ENCODE peak calls at places on chromosome 14, in five cellular contexts. F is CD8-positive, alpha-beta memory T cell; P is mesenchymal stem cell; E is fibroblast of lung; W is left ventricle myocardium inferior. R is an unnamed sample. For H3K4me1, the result is how much of the 10 kb centered on the place peaks cover.

GRCh38 chr14:95507701-95508103 is 8.7 kb downstream of the SYNE3 start:
- DNase-seq in P (peak), E (peak), W (no peak), F (no peak), R (no peak)

GRCh38 chr14:102479107-102479506 is 30.5 kb downstream of the ANKRD9 start:
- DNase-seq in F (no peak), E (no peak), P (no peak), W (no peak), R (no peak)

GRCh38 chr14:22226381-22226780 is 362.6 kb downstream of the DAD1 start:
- DNase-seq in F (no peak), E (no peak), P (peak), W (no peak), R (no peak)

GRCh38 chr14:58104808-58105207 is 47.2 kb downstream of the ARMH4 start:
- DNase-seq in W (no peak), P (peak), F (no peak), E (peak), R (no peak)

GRCh38 chr14:84544486-84544885 is 985.5 kb upstream of the FLRT2 start:
- DNase-seq in E (no peak), P (no peak), F (no peak), W (no peak), R (no peak)

GRCh38 chr14:47557894-47558293 is 117.5 kb downstream of the MDGA2 start:
- DNase-seq in W (no peak), E (no peak), P (no peak), F (no peak), R (no peak)

GRCh38 chr14:90620540-90621204 is 195.6 kb downstream of the TTC7B start:
- DNase-seq in E (no peak), W (no peak), P (no peak), F (no peak), R (no peak)

GRCh38 chr14:36173161-36173560 is 3.4 kb downstream of the PTCSC3 start:
- DNase-seq in F (no peak), E (no peak), P (no peak), W (no peak), R (no peak)

GRCh38 chr14:95380350-95381042 is 60.8 kb upstream of the CLMN start:
- DNase-seq in W (no peak), F (no peak), P (no peak), E (no peak), R (no peak)

GRCh38 chr14:99199854-99200653 is 71.9 kb downstream of the BCL11B start:
- DNase-seq in E (no peak), F (no peak), P (no peak), W (peak), R (no peak)

GRCh38 chr14:67268456-67269115 is 27.4 kb downstream of the PALS1 start:
- DNase-seq in E (peak), P (peak), W (no peak), F (no peak), R (no peak)

GRCh38 chr14:73788871-73789590 is 62.6 kb upstream of the PTGR2 start:
- DNase-seq in F (no peak), E (no peak), W (no peak), P (no peak), R (no peak)

GRCh38 chr14:65156568-65157366 is 54.5 kb upstream of the MAX start:
- DNase-seq in F (no peak), P (peak), E (peak), W (no peak), R (no peak)

GRCh38 chr14:65432361-65432948 is 19.9 kb downstream of the FUT8 start:
- DNase-seq in E (no peak), P (no peak), F (no peak), W (no peak), R (no peak)

GRCh38 chr14:39228044-39228443 is 5.7 kb upstream of the MIA2 start:
- DNase-seq in P (no peak), F (no peak), E (no peak), W (no peak), R (no peak)

GRCh38 chr14:46574236-46574970 is 77.2 kb downstream of the RPL10L start:
- DNase-seq in F (no peak), E (no peak), P (peak), W (no peak), R (no peak)

GRCh38 chr14:32603992-32604391 is 274.9 kb downstream of the AKAP6 start:
- DNase-seq in F (no peak), E (no peak), P (no peak), W (no peak), R (no peak)

GRCh38 chr14:103302966-103303365 is 31.1 kb upstream of the EIF5 start:
- DNase-seq in W (no peak), P (no peak), E (peak), F (no peak), R (no peak)

GRCh38 chr14:78135450-78135891 is 34.7 kb upstream of the NRXN3 start:
- DNase-seq in E (no peak), W (no peak), F (no peak), P (no peak), R (no peak)

GRCh38 chr14:65321370-65321875 is 91.1 kb upstream of the FUT8 start:
- DNase-seq in E (no peak), W (no peak), P (no peak), F (no peak), R (no peak)

GRCh38 chr14:24155100-24155499 is 6.0 kb upstream of the IRF9 start:
- DNase-seq in W (no peak), P (no peak), F (no peak), E (no peak), R (no peak)

GRCh38 chr14:103547941-103548462 is 14.5 kb downstream of the BAG5 start:
- DNase-seq in W (peak), F (no peak), P (no peak), E (no peak), R (no peak)

GRCh38 chr14:76473381-76474263 is 97.7 kb downstream of the ESRRB start:
- DNase-seq in E (no peak), P (no peak), W (peak), F (no peak), R (no peak)

GRCh38 chr14:75301666-75302325 is 23.2 kb downstream of the FOS start:
- DNase-seq in E (peak), W (peak), F (no peak), P (peak), R (no peak)

GRCh38 chr14:54848910-54849309 is 53.7 kb downstream of the GCH1 start:
- DNase-seq in W (no peak), E (no peak), F (no peak), P (no peak), R (no peak)

GRCh38 chr14:91140672-91141071 is 26.8 kb downstream of the DGLUCY start:
- DNase-seq in P (peak), E (peak), W (no peak), F (no peak), R (no peak)

GRCh38 chr14:74141703-74142102 is 56.9 kb downstream of the LIN52 start:
- DNase-seq in E (peak), F (no peak), W (no peak), P (peak), R (no peak)

GRCh38 chr14:34179723-34180122 is 228.8 kb upstream of the EGLN3 start:
- DNase-seq in F (no peak), W (no peak), E (no peak), P (no peak), R (no peak)

GRCh38 chr14:33617154-33617553 is 333.7 kb downstream of the EGLN3 start:
- DNase-seq in W (no peak), E (peak), P (peak), F (no peak), R (no peak)

GRCh38 chr14:74571901-74572828 is 39.9 kb downstream of the LTBP2 start:
- DNase-seq in E (peak), P (peak), W (no peak), F (no peak), R (no peak)

GRCh38 chr14:58639842-58640484 is 2.2 kb downstream of the DACT1 start:
- DNase-seq in E (peak), F (no peak), W (no peak), P (peak), R (peak)

GRCh38 chr14:55949708-55950107 is 168.5 kb upstream of the PELI2 start:
- DNase-seq in W (no peak), P (no peak), F (no peak), E (peak), R (no peak)

GRCh38 chr14:24052656-24053547 is 1.1 kb downstream of the CARMIL3 start:
- DNase-seq in F (peak), E (no peak), P (no peak), W (no peak), R (no peak)

GRCh38 chr14:41607119-41607785 is 576 bp downstream of the LRFN5 start:
- DNase-seq in F (no peak), W (no peak), E (peak), P (peak), R (no peak)

GRCh38 chr14:79369359-79370332 is 841.7 kb downstream of the DIO2 start:
- DNase-seq in W (no peak), F (no peak), E (peak), P (peak), R (no peak)

GRCh38 chr14:24057867-24058259 is 6.1 kb downstream of the CARMIL3 start:
- DNase-seq in F (no peak), W (no peak), E (no peak), P (no peak), R (no peak)

GRCh38 chr14:63654346-63654745 is 12.7 kb upstream of the WDR89 start:
- DNase-seq in P (no peak), F (no peak), E (no peak), W (no peak), R (no peak)

GRCh38 chr14:92500491-92500941 is 13.1 kb upstream of the RIN3 start:
- DNase-seq in P (no peak), W (peak), F (no peak), E (no peak), R (no peak)

GRCh38 chr14:23558363-23559009 is 2.4 kb downstream of the THTPA start:
- DNase-seq in P (no peak), F (no peak), E (no peak), W (no peak), R (no peak)

GRCh38 chr14:77220246-77221017 is 38.8 kb downstream of the TMEM63C start:
- DNase-seq in W (no peak), F (no peak), P (no peak), E (no peak), R (no peak)

GRCh38 chr14:70916776-70917175 is 9.5 kb downstream of the PCNX1 start:
- DNase-seq in W (no peak), E (no peak), P (no peak), F (no peak), R (no peak)

GRCh38 chr14:70919774-70920173 is 12.5 kb downstream of the PCNX1 start:
- DNase-seq in W (no peak), F (no peak), E (peak), P (peak), R (no peak)

GRCh38 chr14:70921669-70922068 is 14.4 kb downstream of the PCNX1 start:
- DNase-seq in W (no peak), F (no peak), P (no peak), E (no peak), R (no peak)

GRCh38 chr14:70917633-70918032 is 10.4 kb downstream of the PCNX1 start:
- DNase-seq in P (no peak), F (no peak), W (no peak), E (no peak), R (no peak)

GRCh38 chr14:70920608-70921007 is 13.3 kb downstream of the PCNX1 start:
- DNase-seq in E (no peak), F (no peak), W (no peak), P (no peak), R (no peak)
- H3K4me3 ChIP-seq in E (no peak), F (no peak), W (no peak), P (no peak), R (no peak)

GRCh38 chr14:27242874-27243273 is 645.0 kb upstream of the NOVA1 start:
- DNase-seq in E (peak), F (no peak), W (no peak), P (no peak), R (no peak)
- H3K27ac ChIP-seq in E (no peak), F (no peak), W (no peak), P (no peak), R (no peak)

GRCh38 chr14:31026395-31027096 is 367 bp upstream of the STRN3 start:
- DNase-seq in F (peak), E (peak), P (peak), W (peak), R (peak)
- H3K4me1 ChIP-seq in F (under half), E (under half), P (under half), W (half or more), R (under half)

DNA sequence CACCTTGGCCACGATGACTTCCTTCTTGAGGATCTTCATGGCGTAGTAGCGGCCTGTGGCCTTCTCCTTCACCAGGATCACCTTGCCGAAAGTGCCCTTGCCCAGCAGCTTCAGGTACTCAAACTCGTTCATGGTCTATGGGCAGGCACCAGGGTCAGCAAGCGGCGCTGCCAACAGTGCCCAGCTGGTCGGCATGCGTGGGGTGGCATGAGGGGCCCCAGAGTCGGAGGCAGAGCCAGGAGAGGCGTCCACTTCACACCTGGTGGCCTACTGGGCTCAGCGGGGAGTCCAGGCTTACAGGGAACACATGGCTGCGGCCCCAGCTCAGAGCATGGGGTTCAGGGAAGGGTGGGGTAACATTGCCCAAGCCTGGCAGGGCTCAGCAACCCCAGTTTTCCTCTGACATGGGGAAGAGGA is 20.5 kb downstream of the AKT1 start:
- DNase-seq in E (no peak), F (no peak), P (no peak), W (no peak), R (no peak)
- H3K4me3 ChIP-seq in E (no peak), F (no peak), P (no peak), W (no peak), R (no peak)

DNA sequence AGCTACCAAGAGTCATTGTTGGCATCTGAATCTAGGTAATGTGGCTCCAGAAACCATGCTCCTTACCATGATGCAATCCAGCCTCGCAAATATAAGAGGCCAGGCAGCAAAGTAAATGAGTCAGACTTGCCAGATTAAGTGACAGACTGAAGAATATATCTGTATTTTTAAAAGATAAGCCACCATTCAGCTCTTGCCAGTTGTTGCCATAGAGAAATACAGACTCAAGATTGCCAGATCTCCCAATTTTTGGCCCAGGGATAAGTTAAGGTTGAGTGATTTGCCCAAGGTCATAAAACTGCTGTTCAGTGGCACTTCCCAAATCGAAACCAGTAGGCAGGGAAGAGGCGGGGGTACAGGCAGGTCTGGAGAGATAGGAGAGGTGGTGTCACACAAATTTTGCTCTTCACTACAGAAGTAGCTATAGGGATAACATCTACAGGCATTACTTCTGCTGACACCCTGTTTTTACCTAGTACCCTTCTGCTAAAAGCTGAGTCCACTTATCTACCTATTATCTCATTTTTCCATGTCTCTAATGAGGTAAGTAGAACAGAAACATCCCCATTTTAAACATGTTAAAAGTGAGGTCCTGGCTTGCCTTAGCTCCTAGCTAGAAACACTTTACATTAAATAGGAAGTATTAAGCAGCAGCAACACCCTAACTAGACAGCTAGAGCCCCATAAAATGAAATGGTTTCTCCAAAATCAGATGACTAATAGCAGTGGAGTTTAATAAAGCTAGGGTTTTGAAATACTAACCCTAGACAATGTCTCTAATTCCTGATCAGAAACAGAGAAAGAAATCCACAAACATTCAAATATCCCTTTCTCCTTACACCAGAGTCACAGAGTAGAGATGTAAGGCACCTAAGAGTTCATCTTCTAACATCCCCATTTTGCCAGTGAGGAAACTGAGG is 19.5 kb downstream of the DCAF5 start:
- DNase-seq in F (no peak), P (peak), W (no peak), E (peak), R (no peak)
- H3K27ac ChIP-seq in F (no peak), P (no peak), W (peak), E (no peak), R (no peak)